ENCODE peak calls at places on chromosome 7, in seven cellular contexts. V is SIG-M5; Q is EH; D is GM12865; R is activated CD4-positive, alpha-beta T cell treated with anti-CD3 and anti-CD28 coated beads for 1 hour; U is dermis blood vessel endothelial cell; H is cardiac septum. T is an unnamed sample.

GRCh38 chr7:128148676-128149075 is 92.4 kb upstream of the LEP start:
- DNase-seq in V (no peak), Q (no peak), D (no peak), R (no peak), U (no peak), H (no peak), T (no peak)

GRCh38 chr7:112938895-112939588 is 147.6 kb downstream of the GPR85 start:
- DNase-seq in V (no peak), Q (peak; percentile 47), D (no peak), R (no peak), U (peak; percentile 39), H (peak; percentile 71), T (peak; percentile 59)

GRCh38 chr7:103735377-103735776 is 254.1 kb downstream of the RELN start:
- DNase-seq in V (no peak), Q (peak; percentile 59), D (no peak), R (no peak), U (peak; percentile 81), H (no peak), T (no peak)

GRCh38 chr7:82521906-82522445 is 78.4 kb upstream of the CACNA2D1 start:
- DNase-seq in V (no peak), Q (no peak), D (no peak), R (no peak), U (no peak), H (no peak), T (no peak)

GRCh38 chr7:28858206-28858605 is 99.9 kb downstream of the TRIL start:
- DNase-seq in V (no peak), Q (peak; percentile 72), D (no peak), R (no peak), U (no peak), H (no peak), T (no peak)

GRCh38 chr7:74173074-74173473 is 1.1 kb upstream of the EIF4H start:
- DNase-seq in V (no peak), Q (no peak), D (peak; percentile 54), R (no peak), U (no peak), H (no peak), T (no peak)

GRCh38 chr7:110442386-110442837 is 648.5 kb upstream of the LRRN3 start:
- DNase-seq in V (no peak), Q (peak; percentile 64), D (peak; percentile 49), R (no peak), U (peak; percentile 49), H (no peak), T (no peak)

GRCh38 chr7:127884066-127884559 is 147.1 kb downstream of the LRRC4 start:
- DNase-seq in V (no peak), Q (no peak), D (no peak), R (no peak), U (no peak), H (no peak), T (no peak)

GRCh38 chr7:10537764-10538163 is 435.9 kb upstream of the PHF14 start:
- DNase-seq in V (no peak), Q (no peak), D (peak; percentile 8), R (no peak), U (no peak), H (no peak), T (no peak)